ENCODE peak calls at places on chromosomes 6 and 20, in seven cellular contexts. One of them, this sample, is unnamed.

GRCh38 chr6:151916680-151917164 is 109.2 kb downstream of the ESR1 start:
- DNase-seq in WTC11: no peak
- DNase-seq in cardiac muscle cell: peak
- DNase-seq in B cell: no peak
- DNase-seq in chondrocyte: no peak
- DNase-seq in glutamatergic neuron: no peak
- DNase-seq in astrocyte: peak
- DNase-seq in this sample: no peak

GRCh38 chr20:10855778-10856177 is 182.0 kb upstream of the JAG1 start:
- DNase-seq in B cell: no peak
- DNase-seq in glutamatergic neuron: no peak
- DNase-seq in WTC11: no peak
- DNase-seq in chondrocyte: no peak
- DNase-seq in astrocyte: no peak
- DNase-seq in cardiac muscle cell: no peak
- DNase-seq in this sample: no peak

GRCh38 chr6:156658186-156658585 is 119.0 kb upstream of the ARID1B start:
- DNase-seq in astrocyte: peak
- DNase-seq in chondrocyte: no peak
- DNase-seq in B cell: no peak
- DNase-seq in WTC11: no peak
- DNase-seq in cardiac muscle cell: peak
- DNase-seq in glutamatergic neuron: no peak
- DNase-seq in this sample: no peak

GRCh38 chr6:12803486-12803885 is 86.9 kb downstream of the PHACTR1 start:
- DNase-seq in cardiac muscle cell: peak
- DNase-seq in chondrocyte: no peak
- DNase-seq in B cell: no peak
- DNase-seq in glutamatergic neuron: no peak
- DNase-seq in astrocyte: no peak
- DNase-seq in WTC11: no peak
- DNase-seq in this sample: no peak

GRCh38 chr20:20977786-20978185 is 128.4 kb downstream of the LINC00237 start:
- DNase-seq in B cell: no peak
- DNase-seq in chondrocyte: no peak
- DNase-seq in astrocyte: no peak
- DNase-seq in glutamatergic neuron: no peak
- DNase-seq in WTC11: no peak
- DNase-seq in cardiac muscle cell: no peak
- DNase-seq in this sample: no peak

GRCh38 chr6:5905431-5906339 is 101.0 kb downstream of the NRN1 start:
- DNase-seq in chondrocyte: no peak
- DNase-seq in WTC11: no peak
- DNase-seq in astrocyte: peak
- DNase-seq in glutamatergic neuron: no peak
- DNase-seq in cardiac muscle cell: peak
- DNase-seq in B cell: no peak
- DNase-seq in this sample: no peak

GRCh38 chr6:169975286-169975685 is 223.9 kb downstream of the ERMARD start:
- DNase-seq in chondrocyte: no peak
- DNase-seq in WTC11: no peak
- DNase-seq in astrocyte: no peak
- DNase-seq in glutamatergic neuron: peak
- DNase-seq in B cell: no peak
- DNase-seq in cardiac muscle cell: no peak
- DNase-seq in this sample: no peak

GRCh38 chr20:38203337-38204003 is 38.4 kb upstream of the TGM2 start:
- DNase-seq in WTC11: no peak
- DNase-seq in B cell: no peak
- DNase-seq in cardiac muscle cell: no peak
- DNase-seq in chondrocyte: peak
- DNase-seq in astrocyte: no peak
- DNase-seq in glutamatergic neuron: no peak
- DNase-seq in this sample: no peak

GRCh38 chr6:49453221-49453620 is 9.8 kb downstream of the MMUT start:
- DNase-seq in WTC11: no peak
- DNase-seq in B cell: no peak
- DNase-seq in astrocyte: no peak
- DNase-seq in glutamatergic neuron: no peak
- DNase-seq in cardiac muscle cell: peak
- DNase-seq in chondrocyte: no peak
- DNase-seq in this sample: no peak

GRCh38 chr20:47713941-47714450 is 71.3 kb downstream of the SULF2 start:
- DNase-seq in chondrocyte: no peak
- DNase-seq in astrocyte: no peak
- DNase-seq in B cell: no peak
- DNase-seq in glutamatergic neuron: no peak
- DNase-seq in cardiac muscle cell: no peak
- DNase-seq in WTC11: no peak
- DNase-seq in this sample: no peak

DNA sequence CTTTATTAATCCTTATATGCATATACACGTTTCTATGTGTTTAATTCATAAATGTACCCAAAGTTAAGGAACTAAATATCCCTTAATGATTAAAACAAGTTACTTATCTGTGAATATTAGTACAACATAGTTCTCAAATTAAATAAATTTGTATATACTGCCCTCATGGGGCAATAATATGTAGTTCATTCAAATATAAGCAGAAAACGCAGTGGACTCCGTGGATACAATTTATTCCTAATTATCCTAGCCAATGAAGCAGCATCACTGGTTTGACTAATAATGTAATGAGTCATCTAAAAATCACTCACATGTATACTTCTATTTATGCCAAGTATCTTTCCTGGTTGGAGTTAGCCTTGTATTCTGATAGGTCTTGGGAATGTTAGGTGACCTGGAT is 111.6 kb downstream of the TBC1D32 start:
- DNase-seq in chondrocyte: no peak
- DNase-seq in astrocyte: peak
- DNase-seq in B cell: no peak
- DNase-seq in cardiac muscle cell: peak
- DNase-seq in glutamatergic neuron: no peak
- DNase-seq in WTC11: no peak
- DNase-seq in this sample: no peak
- TF ChIP-seq CTCF in chondrocyte: peak
- TF ChIP-seq CTCF in astrocyte: peak
- TF ChIP-seq CTCF in B cell: no peak
- TF ChIP-seq CTCF in cardiac muscle cell: peak
- TF ChIP-seq CTCF in glutamatergic neuron: peak
- TF ChIP-seq CTCF in WTC11: no peak
- TF ChIP-seq CTCF in this sample: peak

GRCh38 chr6:15594512-15595241 is 68.2 kb downstream of the DTNBP1 start:
- DNase-seq in astrocyte: no peak
- DNase-seq in glutamatergic neuron: no peak
- DNase-seq in chondrocyte: no peak
- DNase-seq in WTC11: no peak
- DNase-seq in B cell: no peak
- DNase-seq in cardiac muscle cell: no peak
- DNase-seq in this sample: no peak

GRCh38 chr6:15595461-15596173 is 67.2 kb downstream of the DTNBP1 start:
- DNase-seq in cardiac muscle cell: peak
- DNase-seq in B cell: no peak
- DNase-seq in glutamatergic neuron: no peak
- DNase-seq in WTC11: no peak
- DNase-seq in chondrocyte: no peak
- DNase-seq in astrocyte: peak
- DNase-seq in this sample: no peak

GRCh38 chr6:15592610-15593009 is 70.2 kb downstream of the DTNBP1 start:
- DNase-seq in WTC11: no peak
- DNase-seq in cardiac muscle cell: no peak
- DNase-seq in glutamatergic neuron: no peak
- DNase-seq in chondrocyte: no peak
- DNase-seq in B cell: no peak
- DNase-seq in astrocyte: no peak
- DNase-seq in this sample: no peak

GRCh38 chr6:15596241-15596896 is 66.5 kb downstream of the DTNBP1 start:
- DNase-seq in glutamatergic neuron: no peak
- DNase-seq in astrocyte: no peak
- DNase-seq in WTC11: no peak
- DNase-seq in B cell: no peak
- DNase-seq in chondrocyte: no peak
- DNase-seq in cardiac muscle cell: peak
- DNase-seq in this sample: no peak

DNA sequence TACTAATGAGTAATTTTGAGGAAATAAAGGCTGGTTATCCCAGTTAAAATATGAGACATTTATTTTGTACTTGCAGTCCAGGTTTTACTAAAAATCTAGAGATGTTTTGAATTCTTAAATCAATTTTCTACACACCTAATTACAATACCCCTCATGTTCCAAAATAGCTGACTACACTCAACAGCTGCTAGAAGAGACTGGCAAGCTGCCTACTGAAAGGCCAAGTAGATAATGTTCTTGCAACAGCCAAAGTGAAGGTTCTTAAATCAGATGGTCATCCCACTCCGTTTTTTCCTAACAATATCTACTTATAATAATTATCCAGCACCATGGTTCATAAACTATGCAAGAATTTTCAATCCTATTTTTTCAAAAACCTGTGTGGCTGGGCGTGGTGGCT is 69.0 kb downstream of the DTNBP1 start:
- DNase-seq in chondrocyte: no peak
- DNase-seq in WTC11: no peak
- DNase-seq in cardiac muscle cell: peak
- DNase-seq in B cell: no peak
- DNase-seq in glutamatergic neuron: no peak
- DNase-seq in astrocyte: peak
- DNase-seq in this sample: no peak
- TF ChIP-seq CTCF in chondrocyte: no peak
- TF ChIP-seq CTCF in WTC11: no peak
- TF ChIP-seq CTCF in cardiac muscle cell: no peak
- TF ChIP-seq CTCF in B cell: no peak
- TF ChIP-seq CTCF in glutamatergic neuron: no peak
- TF ChIP-seq CTCF in astrocyte: no peak
- TF ChIP-seq CTCF in this sample: no peak

GRCh38 chr20:36571564-36572504 is 1.6 kb upstream of the TGIF2 start:
- DNase-seq in WTC11: peak
- DNase-seq in glutamatergic neuron: no peak
- DNase-seq in chondrocyte: no peak
- DNase-seq in B cell: peak
- DNase-seq in cardiac muscle cell: no peak
- DNase-seq in astrocyte: no peak
- DNase-seq in this sample: no peak
- TF ChIP-seq CTCF in WTC11: no peak
- TF ChIP-seq CTCF in glutamatergic neuron: no peak
- TF ChIP-seq CTCF in chondrocyte: no peak
- TF ChIP-seq CTCF in B cell: no peak
- TF ChIP-seq CTCF in cardiac muscle cell: no peak
- TF ChIP-seq CTCF in astrocyte: no peak
- TF ChIP-seq CTCF in this sample: no peak

GRCh38 chr20:3795511-3796468 is at the start of gene CDC25B:
- DNase-seq in cardiac muscle cell: peak
- DNase-seq in B cell: peak
- DNase-seq in glutamatergic neuron: peak
- DNase-seq in WTC11: peak
- DNase-seq in astrocyte: peak
- DNase-seq in chondrocyte: peak
- DNase-seq in this sample: peak
- TF ChIP-seq CTCF in cardiac muscle cell: peak
- TF ChIP-seq CTCF in B cell: peak
- TF ChIP-seq CTCF in glutamatergic neuron: peak
- TF ChIP-seq CTCF in WTC11: no peak
- TF ChIP-seq CTCF in astrocyte: no peak
- TF ChIP-seq CTCF in chondrocyte: peak
- TF ChIP-seq CTCF in this sample: peak

GRCh38 chr6:127690092-127690491 is 113.1 kb downstream of the C6orf58 start:
- DNase-seq in chondrocyte: no peak
- DNase-seq in B cell: no peak
- DNase-seq in glutamatergic neuron: no peak
- DNase-seq in astrocyte: peak
- DNase-seq in cardiac muscle cell: peak
- DNase-seq in WTC11: no peak
- DNase-seq in this sample: no peak
- TF ChIP-seq CTCF in chondrocyte: peak
- TF ChIP-seq CTCF in B cell: no peak
- TF ChIP-seq CTCF in glutamatergic neuron: peak
- TF ChIP-seq CTCF in astrocyte: peak
- TF ChIP-seq CTCF in cardiac muscle cell: peak
- TF ChIP-seq CTCF in WTC11: no peak
- TF ChIP-seq CTCF in this sample: peak

DNA sequence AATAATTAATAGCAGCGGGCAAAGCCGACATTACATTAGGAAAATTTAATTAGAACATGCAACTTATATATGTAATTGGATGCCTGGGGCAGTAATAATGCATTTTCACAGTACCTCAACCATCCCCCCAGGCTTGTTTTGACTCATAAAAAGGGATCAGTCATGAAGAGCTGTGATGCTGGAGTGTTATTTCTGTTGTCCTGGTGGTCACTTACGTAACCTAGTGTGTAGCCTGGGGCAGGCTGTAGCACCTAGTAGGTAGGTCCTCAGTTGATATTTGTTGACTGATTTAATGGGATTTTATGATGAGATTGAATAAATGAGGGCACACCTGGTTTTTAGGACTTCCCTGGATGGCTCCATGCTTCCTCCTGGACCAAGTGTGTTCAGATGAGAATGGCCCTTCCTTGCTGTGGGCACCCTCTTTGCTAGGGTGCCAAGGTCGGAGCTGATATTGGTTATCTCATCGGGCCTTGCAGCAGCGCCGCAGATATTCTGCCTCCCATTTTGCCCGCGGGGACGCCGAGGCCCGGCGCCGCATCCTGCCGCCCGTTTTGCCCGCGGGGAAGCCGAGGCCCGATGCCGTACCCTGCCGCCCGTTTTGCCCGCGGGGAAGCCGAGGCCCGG is 128.8 kb downstream of the CDH26 start:
- DNase-seq in glutamatergic neuron: no peak
- DNase-seq in astrocyte: no peak
- DNase-seq in B cell: no peak
- DNase-seq in chondrocyte: no peak
- DNase-seq in cardiac muscle cell: no peak
- DNase-seq in WTC11: no peak
- DNase-seq in this sample: no peak
- TF ChIP-seq CTCF in glutamatergic neuron: no peak
- TF ChIP-seq CTCF in astrocyte: no peak
- TF ChIP-seq CTCF in B cell: no peak
- TF ChIP-seq CTCF in chondrocyte: no peak
- TF ChIP-seq CTCF in cardiac muscle cell: no peak
- TF ChIP-seq CTCF in WTC11: no peak
- TF ChIP-seq CTCF in this sample: no peak

GRCh38 chr6:41682497-41682961 is 44.3 kb downstream of the MDFI start:
- DNase-seq in chondrocyte: peak
- DNase-seq in cardiac muscle cell: no peak
- DNase-seq in glutamatergic neuron: no peak
- DNase-seq in B cell: peak
- DNase-seq in WTC11: no peak
- DNase-seq in astrocyte: no peak
- DNase-seq in this sample: no peak
- TF ChIP-seq CTCF in chondrocyte: peak
- TF ChIP-seq CTCF in cardiac muscle cell: no peak
- TF ChIP-seq CTCF in glutamatergic neuron: peak
- TF ChIP-seq CTCF in B cell: no peak
- TF ChIP-seq CTCF in WTC11: no peak
- TF ChIP-seq CTCF in astrocyte: no peak
- TF ChIP-seq CTCF in this sample: peak

This sample was measured in neural crest cell.